ENCODE peak calls at places on chromosomes 11 and 22, in eight cellular contexts. One of them, this sample, is unnamed.

GRCh38 chr22:43747877-43748276 is 64.2 kb downstream of the EFCAB6 start:
- DNase-seq in uterus: no peak
- DNase-seq in lower leg skin: no peak
- DNase-seq in NB4: no peak
- DNase-seq in A549: no peak
- DNase-seq in AG10803: no peak
- DNase-seq in OCI-LY7: no peak
- DNase-seq in AG04450: no peak
- DNase-seq in this sample: no peak

GRCh38 chr22:23816552-23816976 is 22.2 kb downstream of the DERL3 start:
- DNase-seq in uterus: no peak
- DNase-seq in lower leg skin: no peak
- DNase-seq in NB4: no peak
- DNase-seq in A549: no peak
- DNase-seq in AG10803: peak
- DNase-seq in OCI-LY7: no peak
- DNase-seq in AG04450: no peak
- DNase-seq in this sample: no peak

GRCh38 chr11:106208795-106209194 is 131.3 kb downstream of the AASDHPPT start:
- DNase-seq in uterus: no peak
- DNase-seq in lower leg skin: no peak
- DNase-seq in NB4: no peak
- DNase-seq in A549: no peak
- DNase-seq in AG10803: no peak
- DNase-seq in OCI-LY7: no peak
- DNase-seq in AG04450: no peak
- DNase-seq in this sample: no peak

GRCh38 chr11:17352925-17353227 is 1.3 kb downstream of the NCR3LG1 start:
- DNase-seq in uterus: peak
- DNase-seq in lower leg skin: peak
- DNase-seq in NB4: peak
- DNase-seq in A549: peak
- DNase-seq in AG10803: peak
- DNase-seq in OCI-LY7: peak
- DNase-seq in AG04450: no peak
- DNase-seq in this sample: peak

GRCh38 chr11:13149991-13150390 is 127.6 kb upstream of the BMAL1 start:
- DNase-seq in uterus: no peak
- DNase-seq in lower leg skin: no peak
- DNase-seq in NB4: no peak
- DNase-seq in A549: no peak
- DNase-seq in AG10803: no peak
- DNase-seq in OCI-LY7: no peak
- DNase-seq in AG04450: no peak
- DNase-seq in this sample: no peak

GRCh38 chr11:76291576-76292526 is 85.5 kb upstream of the WNT11 start:
- DNase-seq in uterus: no peak
- DNase-seq in lower leg skin: no peak
- DNase-seq in NB4: no peak
- DNase-seq in A549: no peak
- DNase-seq in AG10803: no peak
- DNase-seq in OCI-LY7: no peak
- DNase-seq in AG04450: no peak
- DNase-seq in this sample: no peak

GRCh38 chr11:117633976-117634755 is 162.8 kb downstream of the DSCAML1 start:
- DNase-seq in uterus: no peak
- DNase-seq in lower leg skin: no peak
- DNase-seq in NB4: no peak
- DNase-seq in A549: no peak
- DNase-seq in AG10803: no peak
- DNase-seq in OCI-LY7: no peak
- DNase-seq in AG04450: no peak
- DNase-seq in this sample: no peak

GRCh38 chr11:2298131-2298794 is 3.5 kb downstream of the C11orf21 start:
- DNase-seq in uterus: no peak
- DNase-seq in lower leg skin: no peak
- DNase-seq in NB4: no peak
- DNase-seq in A549: no peak
- DNase-seq in AG10803: no peak
- DNase-seq in OCI-LY7: no peak
- DNase-seq in AG04450: no peak
- DNase-seq in this sample: peak

GRCh38 chr22:49449811-49450386 is 377.8 kb downstream of the BRD1 start:
- DNase-seq in uterus: no peak
- DNase-seq in lower leg skin: no peak
- DNase-seq in NB4: no peak
- DNase-seq in A549: no peak
- DNase-seq in AG10803: no peak
- DNase-seq in OCI-LY7: no peak
- DNase-seq in AG04450: no peak
- DNase-seq in this sample: no peak

GRCh38 chr22:49452362-49452946 is 375.2 kb downstream of the BRD1 start:
- DNase-seq in uterus: no peak
- DNase-seq in lower leg skin: no peak
- DNase-seq in NB4: no peak
- DNase-seq in A549: no peak
- DNase-seq in AG10803: no peak
- DNase-seq in OCI-LY7: no peak
- DNase-seq in AG04450: no peak
- DNase-seq in this sample: no peak

GRCh38 chr22:49449377-49449776 is 378.3 kb downstream of the BRD1 start:
- DNase-seq in uterus: no peak
- DNase-seq in lower leg skin: no peak
- DNase-seq in NB4: no peak
- DNase-seq in A549: no peak
- DNase-seq in AG10803: no peak
- DNase-seq in OCI-LY7: no peak
- DNase-seq in AG04450: no peak
- DNase-seq in this sample: no peak

GRCh38 chr22:49450521-49450920 is 377.2 kb downstream of the BRD1 start:
- DNase-seq in uterus: no peak
- DNase-seq in lower leg skin: no peak
- DNase-seq in NB4: no peak
- DNase-seq in A549: no peak
- DNase-seq in AG10803: no peak
- DNase-seq in OCI-LY7: no peak
- DNase-seq in AG04450: no peak
- DNase-seq in this sample: no peak

GRCh38 chr22:49451070-49451840 is 376.4 kb downstream of the BRD1 start:
- DNase-seq in uterus: no peak
- DNase-seq in lower leg skin: no peak
- DNase-seq in NB4: no peak
- DNase-seq in A549: no peak
- DNase-seq in AG10803: no peak
- DNase-seq in OCI-LY7: no peak
- DNase-seq in AG04450: no peak
- DNase-seq in this sample: no peak
- TF ChIP-seq CTCF in uterus: no peak
- TF ChIP-seq CTCF in lower leg skin: no peak
- TF ChIP-seq CTCF in NB4: no peak
- TF ChIP-seq CTCF in A549: no peak
- TF ChIP-seq CTCF in AG10803: no peak
- TF ChIP-seq CTCF in OCI-LY7: no peak
- TF ChIP-seq CTCF in AG04450: no peak
- TF ChIP-seq CTCF in this sample: no peak

DNA sequence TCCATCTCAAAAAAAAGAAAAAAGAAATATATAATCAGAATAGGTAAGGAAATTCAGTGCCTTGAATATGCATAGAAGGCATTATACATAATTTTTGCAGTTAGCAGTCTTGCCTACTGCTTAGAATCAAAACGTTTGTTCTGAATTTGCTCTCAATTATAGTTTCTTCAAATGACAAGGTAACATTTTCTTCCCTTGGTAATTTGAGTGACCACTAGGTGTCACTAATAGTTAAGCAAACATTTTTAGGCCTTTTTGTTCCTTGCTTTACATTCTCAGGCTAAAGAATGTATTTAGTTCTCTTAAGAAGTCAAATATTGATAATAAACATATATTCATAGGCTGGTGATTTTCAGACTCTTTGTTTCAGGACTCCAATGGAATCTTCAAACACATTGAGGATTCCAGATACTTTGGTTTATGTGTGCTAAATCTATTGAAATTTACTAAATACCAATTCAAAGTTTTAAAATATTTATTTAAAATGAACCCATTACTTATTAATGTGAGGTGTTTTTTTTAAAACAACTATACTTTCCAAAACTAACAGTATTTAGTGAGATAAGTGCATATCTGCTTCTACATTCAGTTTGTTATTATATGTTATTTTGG is 55.0 kb upstream of the DEPDC7 start:
- DNase-seq in uterus: no peak
- DNase-seq in lower leg skin: no peak
- DNase-seq in NB4: peak
- DNase-seq in A549: no peak
- DNase-seq in AG10803: peak
- DNase-seq in OCI-LY7: peak
- DNase-seq in AG04450: peak
- DNase-seq in this sample: no peak
- TF ChIP-seq CTCF in uterus: peak
- TF ChIP-seq CTCF in lower leg skin: no peak
- TF ChIP-seq CTCF in NB4: peak
- TF ChIP-seq CTCF in A549: peak
- TF ChIP-seq CTCF in AG10803: peak
- TF ChIP-seq CTCF in OCI-LY7: peak
- TF ChIP-seq CTCF in AG04450: peak
- TF ChIP-seq CTCF in this sample: peak

GRCh38 chr11:108206969-108207682 is 15.3 kb downstream of the NPAT start:
- DNase-seq in uterus: no peak
- DNase-seq in lower leg skin: no peak
- DNase-seq in NB4: peak
- DNase-seq in A549: no peak
- DNase-seq in AG10803: no peak
- DNase-seq in OCI-LY7: peak
- DNase-seq in AG04450: no peak
- DNase-seq in this sample: no peak
- TF ChIP-seq CTCF in uterus: no peak
- TF ChIP-seq CTCF in lower leg skin: no peak
- TF ChIP-seq CTCF in NB4: no peak
- TF ChIP-seq CTCF in A549: no peak
- TF ChIP-seq CTCF in AG10803: no peak
- TF ChIP-seq CTCF in OCI-LY7: no peak
- TF ChIP-seq CTCF in AG04450: no peak
- TF ChIP-seq CTCF in this sample: no peak

DNA sequence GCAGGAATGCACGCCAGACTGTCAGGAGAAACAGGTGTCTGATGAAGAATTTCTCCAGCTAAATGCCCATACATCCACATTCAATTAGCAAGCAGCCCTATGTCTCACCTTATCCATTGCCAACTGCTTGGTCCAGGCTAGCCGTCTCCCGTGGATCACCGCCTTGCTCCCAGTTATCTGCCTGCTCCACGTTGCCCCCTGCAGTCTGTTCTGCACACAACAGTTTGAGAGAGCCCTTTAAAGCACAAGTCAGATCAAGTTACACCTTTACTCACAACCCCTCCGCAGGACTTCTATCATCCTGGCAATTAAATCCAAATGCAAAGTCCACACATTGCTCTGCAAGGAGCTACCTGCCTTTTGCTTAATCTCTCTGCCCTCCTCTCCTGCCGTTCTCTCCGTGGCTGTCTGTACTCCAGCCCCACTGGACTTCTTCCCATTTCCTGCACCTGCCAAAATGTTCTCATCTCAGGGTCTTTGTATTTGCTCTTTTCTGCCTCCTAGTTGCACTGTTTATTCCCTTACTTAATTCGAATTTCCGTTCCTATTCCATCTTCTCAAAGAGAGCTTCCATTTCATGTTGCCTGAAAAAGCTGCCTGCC is 185.3 kb upstream of the LARGE1 start:
- DNase-seq in uterus: peak
- DNase-seq in lower leg skin: peak
- DNase-seq in NB4: peak
- DNase-seq in A549: peak
- DNase-seq in AG10803: no peak
- DNase-seq in OCI-LY7: peak
- DNase-seq in AG04450: no peak
- DNase-seq in this sample: no peak
- TF ChIP-seq CTCF in uterus: peak
- TF ChIP-seq CTCF in lower leg skin: no peak
- TF ChIP-seq CTCF in NB4: peak
- TF ChIP-seq CTCF in A549: no peak
- TF ChIP-seq CTCF in AG10803: peak
- TF ChIP-seq CTCF in OCI-LY7: peak
- TF ChIP-seq CTCF in AG04450: no peak
- TF ChIP-seq CTCF in this sample: no peak

GRCh38 chr11:299951-300735 is 817 bp upstream of the IFITM5 start:
- DNase-seq in uterus: no peak
- DNase-seq in lower leg skin: no peak
- DNase-seq in NB4: no peak
- DNase-seq in A549: no peak
- DNase-seq in AG10803: no peak
- DNase-seq in OCI-LY7: no peak
- DNase-seq in AG04450: no peak
- DNase-seq in this sample: no peak
- TF ChIP-seq CTCF in uterus: no peak
- TF ChIP-seq CTCF in lower leg skin: no peak
- TF ChIP-seq CTCF in NB4: peak
- TF ChIP-seq CTCF in A549: no peak
- TF ChIP-seq CTCF in AG10803: peak
- TF ChIP-seq CTCF in OCI-LY7: no peak
- TF ChIP-seq CTCF in AG04450: peak
- TF ChIP-seq CTCF in this sample: no peak

DNA sequence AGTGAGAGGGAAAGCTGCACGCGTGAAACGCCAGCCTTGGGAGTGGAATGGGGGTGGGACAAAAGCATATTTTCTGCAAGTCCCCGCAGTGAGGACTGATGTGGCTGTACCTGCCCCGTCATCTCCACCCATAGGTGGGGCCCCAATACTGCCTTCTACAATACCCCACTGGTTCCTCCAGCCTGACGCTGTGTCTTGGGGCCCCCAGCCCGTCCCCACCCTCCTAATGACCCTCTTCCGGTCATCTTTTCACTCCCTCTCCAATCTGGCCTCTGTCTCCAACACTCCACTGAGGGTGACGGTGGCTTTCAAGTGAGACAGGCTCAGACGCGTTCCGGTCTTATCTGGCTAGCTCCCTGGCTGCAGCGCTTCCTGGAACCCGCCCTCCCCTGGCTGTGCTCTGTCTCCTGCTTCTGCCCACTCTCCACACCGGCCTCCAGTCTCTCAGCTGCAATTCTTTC is 104.2 kb downstream of the MICAL3 start:
- DNase-seq in uterus: peak
- DNase-seq in lower leg skin: no peak
- DNase-seq in NB4: no peak
- DNase-seq in A549: no peak
- DNase-seq in AG10803: no peak
- DNase-seq in OCI-LY7: no peak
- DNase-seq in AG04450: no peak
- DNase-seq in this sample: no peak
- TF ChIP-seq CTCF in uterus: no peak
- TF ChIP-seq CTCF in lower leg skin: no peak
- TF ChIP-seq CTCF in NB4: no peak
- TF ChIP-seq CTCF in A549: no peak
- TF ChIP-seq CTCF in AG10803: no peak
- TF ChIP-seq CTCF in OCI-LY7: no peak
- TF ChIP-seq CTCF in AG04450: no peak
- TF ChIP-seq CTCF in this sample: no peak